ENCODE peak calls at places on chromosomes 2 and 18, in nine cellular contexts. U, N, H, G, F, L, T, R and B are unnamed samples.

GRCh38 chr18:2932247-2933181 is 80.4 kb downstream of the LPIN2 start:
- DNase-seq in H (peak), N (no peak), R (no peak), G (peak), U (no peak), T (peak), L (peak), F (no peak), B (no peak)

GRCh38 chr2:121049921-121050585 is 234.9 kb downstream of the TFCP2L1 start:
- DNase-seq in F (no peak), H (no peak), L (no peak), N (no peak), T (no peak), U (no peak), G (no peak), R (no peak), B (no peak)

GRCh38 chr2:96159084-96159830 is 14.0 kb upstream of the DUSP2 start:
- DNase-seq in T (no peak), G (peak), R (no peak), N (no peak), H (no peak), L (no peak), F (no peak), U (peak), B (no peak)

GRCh38 chr2:119826370-119826961 is 66.7 kb downstream of the PTPN4 start:
- DNase-seq in H (peak), N (peak), F (no peak), G (peak), L (peak), T (peak), R (no peak), U (no peak), B (peak)

GRCh38 chr2:189134485-189134884 is 45.1 kb downstream of the COL5A2 start:
- DNase-seq in F (no peak), U (no peak), G (no peak), H (no peak), T (no peak), N (no peak), R (no peak), L (peak), B (no peak)

GRCh38 chr2:202508686-202509085 is 126.1 kb upstream of the FAM117B start:
- DNase-seq in U (no peak), G (no peak), N (no peak), T (no peak), R (no peak), F (no peak), H (no peak), L (peak), B (no peak)

GRCh38 chr2:184599054-184599874 is 935 bp downstream of the ZNF804A start:
- DNase-seq in U (no peak), L (no peak), R (no peak), N (no peak), T (no peak), G (no peak), H (peak), F (no peak), B (no peak)

GRCh38 chr18:21739604-21740473 is 753 bp upstream of the MIB1 start:
- DNase-seq in R (no peak), U (no peak), F (no peak), H (no peak), L (no peak), T (no peak), N (no peak), G (no peak), B (no peak)